ENCODE peak calls at places on chromosomes 3 and 15, in four cellular contexts. N, D, F and Z are unnamed samples.

GRCh38 chr15:68113751-68114150 is 59.6 kb downstream of the PIAS1 start:
- DNase-seq in N (no peak), D (no peak), F (no peak), Z (no peak)

GRCh38 chr15:84727429-84727828 is 11.5 kb upstream of the SEC11A start:
- DNase-seq in D (no peak), F (no peak), N (no peak), Z (no peak)

GRCh38 chr3:37993067-37993809 is 2.7 kb downstream of the VILL start:
- DNase-seq in N (no peak), F (no peak), D (no peak), Z (no peak)

GRCh38 chr3:123751478-123751877 is 132.7 kb downstream of the MYLK start:
- DNase-seq in F (no peak), N (no peak), D (no peak), Z (no peak)

GRCh38 chr3:105844713-105845112 is 24.1 kb downstream of the CBLB start:
- DNase-seq in D (no peak), F (no peak), N (no peak), Z (no peak)

GRCh38 chr3:42300013-42300412 is 34.0 kb upstream of the CCK start:
- DNase-seq in N (peak; percentile 37), D (no peak), F (no peak), Z (peak; percentile 47)

GRCh38 chr15:57994468-57995154 is 70.9 kb downstream of the ALDH1A2 start:
- DNase-seq in F (no peak), D (no peak), N (no peak), Z (no peak)

GRCh38 chr3:74561881-74562280 is 52.6 kb downstream of the CNTN3 start:
- DNase-seq in D (peak; percentile 44), N (no peak), F (no peak), Z (no peak)

GRCh38 chr3:188345223-188345622 is 191.3 kb downstream of the LPP start:
- DNase-seq in D (no peak), N (no peak), F (no peak), Z (no peak)

GRCh38 chr3:185727873-185728272 is 97.0 kb downstream of the IGF2BP2 start:
- DNase-seq in F (no peak), N (no peak), D (no peak), Z (no peak)

GRCh38 chr3:195226900-195227447 is 44.0 kb downstream of the XXYLT1 start:
- DNase-seq in F (peak; percentile 40), D (no peak), N (peak; percentile 40), Z (peak; percentile 72)
- TF ChIP-seq CTCF in F (no peak), D (peak; percentile 51), N (peak; percentile 35), Z (no peak)

GRCh38 chr3:43996379-43997301 is 245.0 kb upstream of the TOPAZ1 start:
- DNase-seq in F (no peak), D (no peak), N (peak; percentile 72), Z (peak; percentile 42)
- TF ChIP-seq CTCF in F (no peak), D (peak; percentile 61), N (peak; percentile 42), Z (no peak)

GRCh38 chr3:172624999-172625398 is 85.9 kb downstream of the NCEH1 start:
- DNase-seq in D (no peak), F (no peak), N (no peak), Z (no peak)
- TF ChIP-seq CTCF in D (no peak), F (no peak), N (no peak), Z (no peak)

GRCh38 chr3:31290046-31290445 is 242.7 kb upstream of the STT3B start:
- DNase-seq in F (no peak), N (no peak), D (no peak), Z (no peak)

GRCh38 chr3:31297899-31298298 is 234.8 kb upstream of the STT3B start:
- DNase-seq in N (no peak), F (no peak), D (no peak), Z (no peak)

GRCh38 chr3:31291818-31292217 is 240.9 kb upstream of the STT3B start:
- DNase-seq in N (no peak), F (no peak), D (no peak), Z (no peak)

GRCh38 chr3:31294430-31295149 is 238.1 kb upstream of the STT3B start:
- DNase-seq in D (no peak), N (no peak), F (no peak), Z (no peak)

DNA sequence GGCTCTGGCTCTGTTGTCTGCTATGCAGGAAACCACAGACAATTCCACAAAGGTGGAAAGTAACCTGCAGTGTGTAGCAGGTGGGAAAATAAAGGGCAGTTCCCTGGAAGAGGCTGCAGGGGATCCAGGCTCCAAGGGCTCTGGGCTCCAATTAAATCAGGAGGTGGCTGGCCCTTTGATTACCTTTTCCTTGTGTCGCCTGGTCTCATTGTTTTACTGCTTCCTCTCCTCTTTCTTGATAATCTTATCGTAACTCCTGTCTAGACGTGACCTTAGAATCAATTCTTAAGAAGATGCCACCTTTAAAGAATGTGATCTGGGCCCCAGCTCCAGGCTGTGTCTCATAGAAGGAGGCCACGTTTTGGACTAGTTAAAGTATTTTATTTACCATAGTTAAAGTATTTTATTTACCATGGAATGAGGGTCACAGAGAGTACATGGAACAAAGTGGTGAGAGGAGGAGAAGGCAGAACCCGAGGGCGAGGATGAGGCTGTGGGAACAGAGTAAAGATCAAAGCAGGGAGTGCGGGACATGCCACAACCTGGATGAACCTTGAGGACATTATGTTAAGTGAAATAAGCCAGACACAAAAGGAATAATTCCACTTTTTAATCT is 237.5 kb upstream of the STT3B start:
- DNase-seq in D (no peak), N (no peak), F (no peak), Z (no peak)
- TF ChIP-seq CTCF in D (no peak), N (no peak), F (no peak), Z (no peak)

GRCh38 chr15:63367390-63367789 is 14.3 kb downstream of the CA12 start:
- DNase-seq in F (no peak), N (no peak), D (no peak), Z (no peak)

GRCh38 chr15:63369766-63370165 is 11.9 kb downstream of the CA12 start:
- DNase-seq in N (no peak), F (no peak), D (no peak), Z (no peak)

GRCh38 chr15:63367900-63368299 is 13.7 kb downstream of the CA12 start:
- DNase-seq in F (no peak), D (no peak), N (no peak), Z (no peak)

GRCh38 chr15:63369296-63369695 is 12.3 kb downstream of the CA12 start:
- DNase-seq in F (no peak), N (no peak), D (no peak), Z (no peak)

DNA sequence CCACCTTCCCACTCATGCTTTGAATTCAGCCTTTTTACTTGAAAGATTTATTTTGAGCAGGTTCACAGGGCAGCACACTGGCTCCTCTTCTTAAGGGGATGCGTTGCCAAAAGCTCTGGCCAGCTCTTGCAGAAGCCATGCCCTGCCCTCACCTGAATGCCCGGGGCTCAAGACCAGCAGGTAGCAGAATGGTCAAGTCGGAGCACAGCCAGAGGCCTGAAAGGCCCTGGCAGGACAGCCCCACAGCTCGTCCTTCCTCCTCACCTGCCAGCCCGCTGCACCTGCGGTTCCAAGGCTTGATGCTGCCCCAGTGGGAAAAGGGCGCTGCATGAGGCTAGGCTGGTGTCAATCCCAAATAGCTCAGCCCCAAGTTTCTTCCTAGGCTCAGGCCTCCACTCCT is 13.1 kb downstream of the CA12 start:
- DNase-seq in F (no peak), N (no peak), D (no peak), Z (no peak)
- TF ChIP-seq CTCF in F (no peak), N (no peak), D (no peak), Z (no peak)

DNA sequence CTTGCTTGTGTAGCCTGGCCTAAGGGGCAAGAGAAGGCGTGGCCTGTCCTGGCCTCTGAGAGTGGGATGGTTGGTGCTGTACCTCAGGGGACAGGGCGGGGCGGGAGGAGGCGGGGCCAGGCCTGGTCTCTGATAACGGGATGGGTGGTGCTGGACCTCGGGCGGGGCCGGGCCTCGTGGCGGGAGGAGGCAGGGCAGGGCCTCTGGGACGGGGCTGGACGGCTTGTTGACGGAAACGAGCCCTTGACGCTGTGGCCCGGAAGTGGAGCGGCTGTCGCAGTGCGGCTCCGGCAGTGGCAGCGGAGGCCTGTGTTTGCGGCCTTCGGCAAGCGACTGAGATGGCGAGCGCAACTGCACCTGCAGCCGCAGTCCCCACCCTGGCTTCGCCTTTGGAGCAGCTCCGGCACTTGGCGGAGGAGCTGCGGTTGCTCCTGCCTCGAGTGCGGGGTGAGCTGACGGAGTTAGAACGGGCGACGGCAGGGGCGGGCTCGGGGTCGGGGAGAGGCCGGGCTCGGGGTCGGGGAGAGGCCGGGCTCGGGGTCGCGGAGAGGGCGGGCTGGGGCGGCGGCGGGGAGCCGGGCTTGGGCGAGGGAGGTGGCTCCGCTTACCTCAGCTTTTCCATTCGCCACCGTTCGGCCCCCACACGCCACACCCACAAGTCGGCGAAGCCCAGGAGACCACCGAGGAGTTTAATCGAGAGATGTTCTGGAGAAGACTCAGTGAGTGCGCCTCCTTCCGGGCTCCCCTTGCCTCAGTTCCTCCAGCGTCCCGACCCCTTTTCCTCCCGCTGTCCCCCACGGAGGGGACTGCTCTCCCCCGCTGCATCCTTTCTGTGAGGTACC is at the start of gene CCNDBP1:
- DNase-seq in D (no peak), N (peak; percentile 99), F (peak; percentile 98), Z (peak; percentile 96)
- TF ChIP-seq CTCF in D (peak; percentile 47), N (peak; percentile 45), F (peak; percentile 24), Z (peak; percentile 64)

DNA sequence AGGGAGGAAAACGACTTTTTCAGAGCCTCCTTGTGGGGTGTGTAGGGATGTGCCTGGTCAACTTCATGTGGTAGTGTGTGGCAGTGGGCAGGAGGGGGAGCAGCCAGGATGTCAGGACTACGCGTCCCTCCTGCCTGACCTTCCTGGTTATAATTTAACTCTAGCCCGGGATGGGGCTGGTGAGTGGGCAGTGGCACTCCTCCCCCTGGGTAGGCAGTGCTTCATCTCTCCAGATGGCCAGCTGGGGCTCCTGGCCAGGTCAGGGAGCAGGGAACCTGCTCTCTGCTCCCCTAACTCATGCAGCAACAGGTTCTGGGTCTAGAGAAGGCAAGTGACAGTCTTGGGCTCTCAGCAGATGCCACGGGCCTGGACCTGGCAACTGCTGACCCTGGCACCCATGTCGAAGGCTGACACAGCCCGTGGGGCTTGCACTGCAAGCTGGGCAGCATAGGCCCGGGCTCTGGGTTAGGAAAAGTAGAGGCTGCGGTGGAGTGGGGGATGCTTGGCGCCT is 2.6 kb downstream of the ITIH4 start:
- DNase-seq in F (no peak), D (no peak), N (no peak), Z (no peak)
- TF ChIP-seq CTCF in F (no peak), D (no peak), N (no peak), Z (no peak)

DNA sequence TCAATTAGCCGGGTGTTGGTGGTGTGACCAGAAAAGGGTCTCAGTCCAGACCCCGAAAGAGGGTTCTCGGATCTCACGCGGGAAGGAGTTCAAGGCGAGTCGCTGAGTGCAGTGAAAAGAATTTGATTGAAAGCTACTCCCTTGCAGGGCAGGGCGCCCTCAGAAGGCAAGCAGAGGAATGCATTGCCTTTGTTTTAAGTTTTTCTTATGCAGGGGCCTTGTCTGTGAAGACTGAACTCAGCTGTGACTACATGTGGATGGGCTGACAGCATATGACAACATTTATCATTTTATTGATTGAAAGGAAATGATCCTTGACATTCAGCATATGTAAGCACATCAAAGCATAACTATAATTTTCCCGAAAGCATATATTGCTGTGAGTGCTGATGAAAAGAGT is 11.8 kb downstream of the CPN2 start:
- DNase-seq in F (no peak), N (no peak), D (no peak), Z (no peak)
- TF ChIP-seq CTCF in F (no peak), N (no peak), D (peak; percentile 8), Z (peak; percentile 9)

GRCh38 chr15:65004993-65005392 is 15.3 kb upstream of the SPG21 start:
- DNase-seq in N (no peak), D (no peak), F (no peak), Z (no peak)

GRCh38 chr15:65006876-65007275 is 17.2 kb upstream of the SPG21 start:
- DNase-seq in F (no peak), N (no peak), D (no peak), Z (no peak)

GRCh38 chr15:65008989-65009388 is 19.3 kb upstream of the SPG21 start:
- DNase-seq in N (no peak), D (no peak), F (no peak), Z (no peak)
- TF ChIP-seq CTCF in N (peak; percentile 1), D (peak; percentile 24), F (no peak), Z (no peak)